ENCODE peak calls at places on chromosome 22, in six cellular contexts. V, N, A, W, R and K are unnamed samples.

GRCh38 chr22:24093855-24094254 is 82.8 kb downstream of the CABIN1 start:
- DNase-seq in N (no peak), W (no peak), R (no peak), A (no peak), V (peak), K (no peak)

GRCh38 chr22:43094085-43094484 is 4.9 kb upstream of the TTLL1 start:
- DNase-seq in N (peak), W (no peak), A (no peak), V (peak), R (peak), K (no peak)

GRCh38 chr22:44389926-44390925 is 77.5 kb upstream of the SHISAL1 start:
- DNase-seq in R (no peak), V (peak), N (peak), A (no peak), W (no peak), K (no peak)

GRCh38 chr22:50078246-50078645 is 7.0 kb downstream of the MLC1 start:
- DNase-seq in W (no peak), V (no peak), R (no peak), N (no peak), A (no peak), K (no peak)

GRCh38 chr22:27022741-27023373 is 365.5 kb downstream of the MIAT start:
- DNase-seq in W (no peak), A (no peak), V (no peak), N (no peak), R (no peak), K (no peak)

GRCh38 chr22:37053310-37054077 is 2.0 kb downstream of the KCTD17 start:
- DNase-seq in R (peak), N (peak), V (no peak), A (no peak), W (no peak), K (no peak)

GRCh38 chr22:38655532-38656255 is 498 bp downstream of the FAM227A start:
- DNase-seq in R (peak), W (no peak), V (no peak), N (no peak), A (no peak), K (peak)

GRCh38 chr22:38882480-38882879 is 10.5 kb upstream of the CBX6 start:
- DNase-seq in W (no peak), R (no peak), V (no peak), N (peak), A (no peak), K (peak)

GRCh38 chr22:28075260-28075981 is 156.4 kb upstream of the PITPNB start:
- DNase-seq in W (no peak), R (peak), N (peak), V (peak), A (peak), K (no peak)

GRCh38 chr22:29011200-29011867 is 50.3 kb downstream of the C22orf31 start:
- DNase-seq in A (no peak), W (no peak), N (no peak), R (no peak), V (peak), K (no peak)

GRCh38 chr22:50498322-50498861 is 9.1 kb downstream of the LMF2 start:
- DNase-seq in N (no peak), W (peak), R (peak), V (peak), A (peak), K (no peak)

GRCh38 chr22:37133304-37134018 is 16.3 kb downstream of the IL2RB start:
- DNase-seq in R (no peak), V (no peak), A (no peak), N (no peak), W (no peak), K (no peak)

GRCh38 chr22:32103648-32104326 is 55.3 kb downstream of the C22orf42 start:
- DNase-seq in W (no peak), R (no peak), V (no peak), N (no peak), A (no peak), K (no peak)

GRCh38 chr22:47342446-47342845 is 580.0 kb downstream of the TBC1D22A start:
- DNase-seq in V (no peak), W (no peak), N (no peak), A (no peak), R (no peak), K (no peak)

GRCh38 chr22:20758688-20759087 is 15.2 kb upstream of the SERPIND1 start:
- DNase-seq in R (peak), V (no peak), W (no peak), N (no peak), A (no peak), K (no peak)

GRCh38 chr22:37588540-37589215 is 8.8 kb upstream of the LGALS2 start:
- DNase-seq in W (no peak), A (no peak), V (peak), N (no peak), R (no peak), K (no peak)

GRCh38 chr22:48756146-48757111 is 1071.2 kb downstream of the BRD1 start:
- DNase-seq in W (peak), V (peak), A (no peak), N (no peak), R (no peak), K (no peak)

GRCh38 chr22:50363411-50364194 is 20.5 kb downstream of the PPP6R2 start:
- DNase-seq in R (no peak), W (no peak), N (no peak), V (no peak), A (no peak), K (no peak)

GRCh38 chr22:20013382-20013871 is 3.2 kb downstream of the ARVCF start:
- DNase-seq in A (no peak), W (no peak), R (peak), V (peak), N (peak), K (peak)

GRCh38 chr22:50317674-50318073 is 9.1 kb downstream of the DENND6B start:
- DNase-seq in W (no peak), N (no peak), R (no peak), V (no peak), A (no peak), K (no peak)

GRCh38 chr22:50314455-50315288 is 7.2 kb upstream of the PLXNB2 start:
- DNase-seq in V (peak), R (peak), N (no peak), W (no peak), A (no peak), K (no peak)

GRCh38 chr22:37627545-37627944 is 11.9 kb upstream of the SH3BP1 start:
- DNase-seq in V (no peak), N (no peak), W (no peak), R (no peak), A (no peak), K (peak)

GRCh38 chr22:34592341-34592740 is 473.6 kb upstream of the ISX start:
- DNase-seq in R (no peak), W (no peak), V (no peak), N (no peak), A (no peak), K (no peak)

GRCh38 chr22:25940479-25940878 is 198.5 kb downstream of the MYO18B start:
- DNase-seq in A (no peak), R (no peak), W (no peak), N (no peak), V (no peak), K (no peak)

GRCh38 chr22:50437511-50438304 is 37.1 kb downstream of the SBF1 start:
- DNase-seq in A (no peak), N (no peak), W (no peak), V (no peak), R (no peak), K (no peak)

GRCh38 chr22:37705205-37705604 is 8.4 kb downstream of the TRIOBP start:
- DNase-seq in V (no peak), N (no peak), R (no peak), A (no peak), W (no peak), K (no peak)

GRCh38 chr22:44604455-44604854 is 97.5 kb upstream of the PRR5 start:
- DNase-seq in V (no peak), N (no peak), R (no peak), A (no peak), W (no peak), K (no peak)

GRCh38 chr22:43110444-43110926 is at the start of gene BIK:
- DNase-seq in N (peak), V (peak), A (no peak), R (peak), W (peak), K (peak)

GRCh38 chr22:49163258-49163959 is 664.3 kb downstream of the BRD1 start:
- DNase-seq in N (no peak), W (no peak), V (peak), A (no peak), R (no peak), K (no peak)

GRCh38 chr22:49564666-49565515 is 262.8 kb downstream of the BRD1 start:
- DNase-seq in V (peak), A (no peak), N (no peak), R (no peak), W (no peak), K (no peak)

GRCh38 chr22:46734830-46735453 is 3.1 kb downstream of the CERK start:
- DNase-seq in A (no peak), N (peak), V (peak), R (no peak), W (no peak), K (no peak)

GRCh38 chr22:49942565-49943404 is 17.8 kb upstream of the PIM3 start:
- DNase-seq in V (no peak), A (no peak), N (no peak), R (peak), W (no peak), K (no peak)

GRCh38 chr22:25120761-25121212 is 78.9 kb upstream of the CRYBB3 start:
- DNase-seq in R (no peak), A (no peak), V (no peak), N (no peak), W (peak), K (no peak)

GRCh38 chr22:32411388-32411787 is 659 bp downstream of the RTCB start:
- DNase-seq in W (no peak), V (no peak), R (peak), A (no peak), N (no peak), K (no peak)

GRCh38 chr22:24005201-24005600 is at the start of gene GSTT4:
- DNase-seq in W (no peak), N (peak), A (no peak), R (no peak), V (no peak), K (peak)

GRCh38 chr22:48746789-48747425 is 1080.8 kb downstream of the BRD1 start:
- DNase-seq in R (no peak), A (no peak), N (no peak), V (peak), W (peak), K (no peak)

GRCh38 chr22:33746501-33746928 is 173.8 kb downstream of the LARGE1 start:
- DNase-seq in R (no peak), A (no peak), N (no peak), V (peak), W (no peak), K (no peak)

GRCh38 chr22:19743626-19744025 is 17.0 kb upstream of the TBX1 start:
- DNase-seq in R (no peak), A (no peak), N (no peak), V (no peak), W (no peak), K (no peak)

DNA sequence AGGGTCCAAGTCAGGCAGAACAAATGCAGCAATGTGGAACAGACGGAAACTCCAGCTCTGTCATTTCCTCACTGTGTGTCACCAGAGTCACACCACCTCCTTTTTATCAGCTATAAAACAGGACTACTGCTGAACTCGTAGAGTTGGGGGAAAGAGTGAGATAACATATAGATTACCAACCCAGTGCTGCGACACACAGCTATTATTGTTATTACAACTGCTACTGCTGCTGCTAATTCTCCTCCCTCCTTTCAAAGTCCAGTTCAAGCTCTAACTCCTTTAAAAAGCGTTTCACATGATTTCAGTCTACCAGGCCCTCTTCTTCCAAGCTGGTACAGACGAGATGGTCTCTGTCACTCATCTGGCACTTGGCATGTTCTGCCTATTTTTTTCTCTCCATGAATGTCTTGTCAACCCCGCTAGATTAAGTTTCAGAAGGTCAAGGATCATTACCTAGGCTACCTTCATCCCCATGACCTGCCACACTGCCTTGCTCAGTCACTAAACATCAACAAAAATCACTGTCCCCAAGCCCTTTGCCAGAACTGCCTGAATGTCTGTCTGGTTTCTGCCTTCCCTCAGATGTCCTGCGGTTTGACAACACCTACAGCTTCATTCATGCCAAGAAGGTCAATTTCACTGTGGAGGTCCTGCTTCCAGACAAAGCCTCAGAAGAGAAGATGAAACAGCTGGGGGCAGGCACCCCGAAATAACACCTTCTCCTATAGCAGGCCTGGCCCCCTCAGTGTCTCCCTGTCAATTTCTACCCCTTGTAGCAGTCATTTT is 3.7 kb upstream of the MTFP1 start:
- DNase-seq in R (peak), W (no peak), N (no peak), A (no peak), V (no peak), K (no peak)
- TF ChIP-seq POLR2A in R (peak), W (no peak), N (no peak), A (no peak), V (peak), K (no peak)

DNA sequence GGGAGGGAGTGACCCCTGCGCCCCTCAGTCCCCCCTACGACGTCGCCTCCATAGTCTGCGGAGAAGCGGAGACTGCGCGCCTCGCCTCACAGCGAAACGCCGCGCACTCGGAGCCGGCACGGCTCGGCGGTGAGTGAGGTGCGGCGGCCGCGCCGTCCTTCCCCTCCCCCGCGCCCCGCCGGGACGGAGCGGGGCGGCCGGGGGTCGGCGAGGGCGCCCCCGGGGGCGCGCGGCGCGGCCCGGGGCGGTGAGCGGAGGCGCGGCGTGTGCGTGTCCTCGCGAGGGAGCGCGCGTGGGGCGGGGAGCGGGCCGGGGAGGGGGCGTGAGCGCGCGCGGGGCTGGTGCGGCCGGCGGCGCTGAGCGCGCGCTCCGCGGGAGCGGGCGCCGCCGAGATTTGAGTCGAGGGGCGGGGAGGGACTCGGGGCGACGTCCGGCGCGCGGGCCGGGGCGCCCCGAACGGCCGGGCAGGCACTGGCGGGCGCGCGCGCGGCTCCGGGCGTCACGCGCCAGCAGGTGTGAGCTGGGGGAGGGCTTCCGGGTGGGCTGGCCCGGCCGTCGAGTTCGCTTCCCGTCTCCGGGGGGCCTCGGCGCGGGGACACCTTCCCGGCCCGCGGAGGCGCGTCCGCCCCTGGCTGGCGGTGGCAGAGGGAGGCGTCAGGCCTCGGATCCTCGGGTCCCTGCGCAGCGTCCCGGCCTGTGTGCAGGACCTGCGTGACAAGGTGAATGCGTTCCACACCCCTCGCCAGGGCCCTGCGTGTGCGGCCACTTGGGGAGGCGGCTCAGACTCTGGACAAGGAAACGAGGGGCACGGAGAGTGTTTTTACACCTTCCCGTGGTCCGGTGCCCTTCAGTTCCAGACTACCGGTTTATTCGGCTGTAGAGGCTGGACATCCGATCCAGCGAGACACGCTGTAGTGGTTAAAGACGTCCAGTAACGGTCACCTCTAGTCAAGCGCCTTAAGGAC is 50.4 kb downstream of the FAM83F start:
- DNase-seq in A (peak), V (peak), W (no peak), N (peak), R (peak), K (peak)
- TF ChIP-seq POLR2A in A (peak), V (no peak), W (peak), N (no peak), R (no peak), K (no peak)

GRCh38 chr22:41862530-41863266 is 29.8 kb downstream of the SREBF2 start:
- DNase-seq in V (no peak), N (no peak), A (no peak), W (no peak), R (no peak), K (no peak)
- TF ChIP-seq POLR2A in V (no peak), N (no peak), A (no peak), W (no peak), R (no peak), K (no peak)

DNA sequence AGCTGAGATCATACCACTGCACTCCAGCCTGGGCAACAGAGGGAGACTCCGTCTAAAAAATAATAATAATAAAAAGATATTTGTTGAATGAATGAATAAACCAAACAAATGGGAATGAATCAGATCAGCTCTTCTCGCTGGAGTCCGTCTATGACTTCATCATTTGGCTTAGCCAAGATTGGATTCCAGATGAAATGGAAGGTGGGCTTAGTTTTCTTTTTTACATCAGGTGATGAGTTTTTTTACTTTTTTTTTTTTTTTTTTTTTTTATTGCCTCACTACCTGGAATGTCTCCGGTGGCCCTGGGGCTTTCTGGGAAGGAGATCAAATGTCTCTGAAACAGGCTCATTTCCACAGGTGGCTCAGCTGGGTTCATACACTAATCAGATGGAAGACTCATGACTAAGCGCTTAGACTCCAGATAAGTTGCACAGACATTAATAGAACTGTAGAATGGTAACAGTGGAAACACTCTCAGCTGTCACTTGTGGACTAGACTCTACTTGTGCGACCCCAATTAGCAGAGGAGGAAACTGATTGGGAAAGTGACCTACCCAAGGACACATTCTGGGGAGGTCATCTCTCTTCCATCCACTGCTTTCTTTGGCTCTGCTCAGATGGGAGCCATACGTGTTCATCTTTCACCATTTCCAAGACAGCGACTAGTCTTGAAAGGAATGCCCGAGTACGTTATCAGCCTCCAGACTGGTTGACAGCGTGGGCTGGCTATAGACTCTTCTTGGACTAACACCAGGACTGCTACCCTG is 20.5 kb upstream of the RBFOX2 start:
- DNase-seq in R (no peak), W (no peak), A (no peak), V (no peak), N (no peak), K (no peak)
- TF ChIP-seq POLR2A in R (no peak), W (no peak), A (no peak), V (no peak), N (no peak), K (no peak)

GRCh38 chr22:22940961-22941605 is 53.5 kb downstream of the IGLL5 start:
- DNase-seq in W (no peak), N (no peak), R (no peak), V (peak), A (no peak), K (no peak)
- TF ChIP-seq POLR2A in W (no peak), N (no peak), R (no peak), V (no peak), A (no peak), K (no peak)